ENCODE peak calls at places on chromosomes 1 and 21, in nine cellular contexts. One of them, this sample, is unnamed.

GRCh38 chr1:40076895-40077312 is 20.1 kb downstream of the PPT1 start:
- DNase-seq in cerebellar cortex: no peak
- DNase-seq in caudate nucleus: no peak
- DNase-seq in MM.1S: no peak
- DNase-seq in WTC11: no peak
- DNase-seq in iris pigment epithelial cell: peak; percentile 80
- DNase-seq in pulmonary artery endothelial cell: no peak
- DNase-seq in stimulated activated CD8-positive, alpha-beta memory T cell treated with anti-CD3 and anti-CD28 coated beads, Interleukin-7, amount 100 ng/mL, for 48 hours: no peak
- DNase-seq in NCI-H524 treated with DMSO at 0.1 percent for 48 hours: no peak
- DNase-seq in this sample: no peak

GRCh38 chr1:5752715-5753330 is 239.4 kb downstream of the NPHP4 start:
- DNase-seq in cerebellar cortex: no peak
- DNase-seq in caudate nucleus: no peak
- DNase-seq in MM.1S: no peak
- DNase-seq in WTC11: no peak
- DNase-seq in iris pigment epithelial cell: no peak
- DNase-seq in pulmonary artery endothelial cell: no peak
- DNase-seq in stimulated activated CD8-positive, alpha-beta memory T cell treated with anti-CD3 and anti-CD28 coated beads, Interleukin-7, amount 100 ng/mL, for 48 hours: no peak
- DNase-seq in NCI-H524 treated with DMSO at 0.1 percent for 48 hours: no peak
- DNase-seq in this sample: no peak

GRCh38 chr1:207745285-207745684 is 6.6 kb upstream of the CD46 start:
- DNase-seq in cerebellar cortex: no peak
- DNase-seq in caudate nucleus: no peak
- DNase-seq in MM.1S: no peak
- DNase-seq in WTC11: no peak
- DNase-seq in iris pigment epithelial cell: peak; percentile 34
- DNase-seq in pulmonary artery endothelial cell: no peak
- DNase-seq in stimulated activated CD8-positive, alpha-beta memory T cell treated with anti-CD3 and anti-CD28 coated beads, Interleukin-7, amount 100 ng/mL, for 48 hours: no peak
- DNase-seq in NCI-H524 treated with DMSO at 0.1 percent for 48 hours: no peak
- DNase-seq in this sample: no peak

GRCh38 chr21:46411691-46412090 is 47.0 kb upstream of the DIP2A start:
- DNase-seq in cerebellar cortex: no peak
- DNase-seq in caudate nucleus: no peak
- DNase-seq in MM.1S: no peak
- DNase-seq in WTC11: no peak
- DNase-seq in iris pigment epithelial cell: no peak
- DNase-seq in pulmonary artery endothelial cell: no peak
- DNase-seq in stimulated activated CD8-positive, alpha-beta memory T cell treated with anti-CD3 and anti-CD28 coated beads, Interleukin-7, amount 100 ng/mL, for 48 hours: no peak
- DNase-seq in NCI-H524 treated with DMSO at 0.1 percent for 48 hours: no peak
- DNase-seq in this sample: no peak

GRCh38 chr1:21278898-21279819 is 11.1 kb downstream of the ECE1 start:
- DNase-seq in cerebellar cortex: no peak
- DNase-seq in caudate nucleus: no peak
- DNase-seq in MM.1S: no peak
- DNase-seq in WTC11: no peak
- DNase-seq in iris pigment epithelial cell: no peak
- DNase-seq in pulmonary artery endothelial cell: no peak
- DNase-seq in stimulated activated CD8-positive, alpha-beta memory T cell treated with anti-CD3 and anti-CD28 coated beads, Interleukin-7, amount 100 ng/mL, for 48 hours: no peak
- DNase-seq in NCI-H524 treated with DMSO at 0.1 percent for 48 hours: no peak
- DNase-seq in this sample: no peak

GRCh38 chr21:45982256-45982757 is 737 bp downstream of the COL6A1 start:
- DNase-seq in cerebellar cortex: no peak
- DNase-seq in caudate nucleus: no peak
- DNase-seq in MM.1S: no peak
- DNase-seq in WTC11: peak; percentile 35
- DNase-seq in iris pigment epithelial cell: no peak
- DNase-seq in pulmonary artery endothelial cell: no peak
- DNase-seq in stimulated activated CD8-positive, alpha-beta memory T cell treated with anti-CD3 and anti-CD28 coated beads, Interleukin-7, amount 100 ng/mL, for 48 hours: no peak
- DNase-seq in NCI-H524 treated with DMSO at 0.1 percent for 48 hours: no peak
- DNase-seq in this sample: no peak

GRCh38 chr21:39175154-39175553 is 8.1 kb downstream of the PSMG1 start:
- DNase-seq in cerebellar cortex: no peak
- DNase-seq in caudate nucleus: no peak
- DNase-seq in MM.1S: peak; percentile 31
- DNase-seq in WTC11: no peak
- DNase-seq in iris pigment epithelial cell: no peak
- DNase-seq in pulmonary artery endothelial cell: no peak
- DNase-seq in stimulated activated CD8-positive, alpha-beta memory T cell treated with anti-CD3 and anti-CD28 coated beads, Interleukin-7, amount 100 ng/mL, for 48 hours: no peak
- DNase-seq in NCI-H524 treated with DMSO at 0.1 percent for 48 hours: no peak
- DNase-seq in this sample: no peak

GRCh38 chr1:17108786-17109185 is 10.5 kb downstream of the PADI2 start:
- DNase-seq in cerebellar cortex: no peak
- DNase-seq in caudate nucleus: no peak
- DNase-seq in MM.1S: no peak
- DNase-seq in WTC11: no peak
- DNase-seq in iris pigment epithelial cell: no peak
- DNase-seq in pulmonary artery endothelial cell: no peak
- DNase-seq in stimulated activated CD8-positive, alpha-beta memory T cell treated with anti-CD3 and anti-CD28 coated beads, Interleukin-7, amount 100 ng/mL, for 48 hours: no peak
- DNase-seq in NCI-H524 treated with DMSO at 0.1 percent for 48 hours: no peak
- DNase-seq in this sample: no peak

GRCh38 chr1:41502912-41503311 is 18.4 kb upstream of the EDN2 start:
- DNase-seq in cerebellar cortex: no peak
- DNase-seq in caudate nucleus: no peak
- DNase-seq in MM.1S: no peak
- DNase-seq in WTC11: no peak
- DNase-seq in iris pigment epithelial cell: no peak
- DNase-seq in pulmonary artery endothelial cell: no peak
- DNase-seq in stimulated activated CD8-positive, alpha-beta memory T cell treated with anti-CD3 and anti-CD28 coated beads, Interleukin-7, amount 100 ng/mL, for 48 hours: no peak
- DNase-seq in NCI-H524 treated with DMSO at 0.1 percent for 48 hours: no peak
- DNase-seq in this sample: no peak

GRCh38 chr1:172976222-172977041 is 74.3 kb downstream of the TNFSF18 start:
- DNase-seq in cerebellar cortex: no peak
- DNase-seq in caudate nucleus: no peak
- DNase-seq in MM.1S: no peak
- DNase-seq in WTC11: no peak
- DNase-seq in iris pigment epithelial cell: peak; percentile 95
- DNase-seq in pulmonary artery endothelial cell: no peak
- DNase-seq in stimulated activated CD8-positive, alpha-beta memory T cell treated with anti-CD3 and anti-CD28 coated beads, Interleukin-7, amount 100 ng/mL, for 48 hours: no peak
- DNase-seq in NCI-H524 treated with DMSO at 0.1 percent for 48 hours: no peak
- DNase-seq in this sample: no peak

GRCh38 chr21:42574234-42575027 is 60.8 kb downstream of the SLC37A1 start:
- DNase-seq in cerebellar cortex: no peak
- DNase-seq in caudate nucleus: no peak
- DNase-seq in MM.1S: peak; percentile 24
- DNase-seq in WTC11: peak; percentile 14
- DNase-seq in iris pigment epithelial cell: peak; percentile 45
- DNase-seq in pulmonary artery endothelial cell: no peak
- DNase-seq in stimulated activated CD8-positive, alpha-beta memory T cell treated with anti-CD3 and anti-CD28 coated beads, Interleukin-7, amount 100 ng/mL, for 48 hours: no peak
- DNase-seq in NCI-H524 treated with DMSO at 0.1 percent for 48 hours: no peak
- DNase-seq in this sample: no peak

GRCh38 chr1:32199043-32199716 is 1.2 kb upstream of the CCDC28B start:
- DNase-seq in cerebellar cortex: no peak
- DNase-seq in caudate nucleus: no peak
- DNase-seq in MM.1S: no peak
- DNase-seq in WTC11: no peak
- DNase-seq in iris pigment epithelial cell: no peak
- DNase-seq in pulmonary artery endothelial cell: no peak
- DNase-seq in stimulated activated CD8-positive, alpha-beta memory T cell treated with anti-CD3 and anti-CD28 coated beads, Interleukin-7, amount 100 ng/mL, for 48 hours: no peak
- DNase-seq in NCI-H524 treated with DMSO at 0.1 percent for 48 hours: no peak
- DNase-seq in this sample: no peak

GRCh38 chr1:3313579-3313955 is 140.9 kb upstream of the ARHGEF16 start:
- DNase-seq in cerebellar cortex: peak; percentile 19
- DNase-seq in caudate nucleus: peak; percentile 61
- DNase-seq in MM.1S: no peak
- DNase-seq in WTC11: peak; percentile 31
- DNase-seq in iris pigment epithelial cell: peak; percentile 93
- DNase-seq in pulmonary artery endothelial cell: peak; percentile 55
- DNase-seq in stimulated activated CD8-positive, alpha-beta memory T cell treated with anti-CD3 and anti-CD28 coated beads, Interleukin-7, amount 100 ng/mL, for 48 hours: no peak
- DNase-seq in NCI-H524 treated with DMSO at 0.1 percent for 48 hours: no peak
- DNase-seq in this sample: no peak

GRCh38 chr1:90335566-90335965 is 340.7 kb downstream of the ZNF326 start:
- DNase-seq in cerebellar cortex: no peak
- DNase-seq in caudate nucleus: no peak
- DNase-seq in MM.1S: no peak
- DNase-seq in WTC11: no peak
- DNase-seq in iris pigment epithelial cell: no peak
- DNase-seq in pulmonary artery endothelial cell: no peak
- DNase-seq in stimulated activated CD8-positive, alpha-beta memory T cell treated with anti-CD3 and anti-CD28 coated beads, Interleukin-7, amount 100 ng/mL, for 48 hours: no peak
- DNase-seq in NCI-H524 treated with DMSO at 0.1 percent for 48 hours: no peak
- DNase-seq in this sample: no peak

GRCh38 chr21:44958471-44959191 is 18.8 kb downstream of the SLX9 start:
- DNase-seq in cerebellar cortex: peak; percentile 46
- DNase-seq in caudate nucleus: no peak
- DNase-seq in MM.1S: no peak
- DNase-seq in WTC11: no peak
- DNase-seq in iris pigment epithelial cell: peak; percentile 91
- DNase-seq in pulmonary artery endothelial cell: peak; percentile 75
- DNase-seq in stimulated activated CD8-positive, alpha-beta memory T cell treated with anti-CD3 and anti-CD28 coated beads, Interleukin-7, amount 100 ng/mL, for 48 hours: no peak
- DNase-seq in NCI-H524 treated with DMSO at 0.1 percent for 48 hours: no peak
- DNase-seq in this sample: no peak

GRCh38 chr1:202259705-202260104 is 66.1 kb downstream of the LGR6 start:
- DNase-seq in cerebellar cortex: no peak
- DNase-seq in caudate nucleus: no peak
- DNase-seq in MM.1S: no peak
- DNase-seq in WTC11: peak; percentile 5
- DNase-seq in iris pigment epithelial cell: no peak
- DNase-seq in pulmonary artery endothelial cell: no peak
- DNase-seq in stimulated activated CD8-positive, alpha-beta memory T cell treated with anti-CD3 and anti-CD28 coated beads, Interleukin-7, amount 100 ng/mL, for 48 hours: no peak
- DNase-seq in NCI-H524 treated with DMSO at 0.1 percent for 48 hours: no peak
- DNase-seq in this sample: no peak

GRCh38 chr1:6128276-6129081 is 51.6 kb downstream of the CHD5 start:
- DNase-seq in cerebellar cortex: no peak
- DNase-seq in caudate nucleus: no peak
- DNase-seq in MM.1S: no peak
- DNase-seq in WTC11: peak; percentile 22
- DNase-seq in iris pigment epithelial cell: no peak
- DNase-seq in pulmonary artery endothelial cell: no peak
- DNase-seq in stimulated activated CD8-positive, alpha-beta memory T cell treated with anti-CD3 and anti-CD28 coated beads, Interleukin-7, amount 100 ng/mL, for 48 hours: no peak
- DNase-seq in NCI-H524 treated with DMSO at 0.1 percent for 48 hours: no peak
- DNase-seq in this sample: no peak

GRCh38 chr21:42105476-42105875 is 34.4 kb downstream of the UMODL1 start:
- DNase-seq in cerebellar cortex: no peak
- DNase-seq in caudate nucleus: no peak
- DNase-seq in MM.1S: no peak
- DNase-seq in WTC11: no peak
- DNase-seq in iris pigment epithelial cell: no peak
- DNase-seq in pulmonary artery endothelial cell: no peak
- DNase-seq in stimulated activated CD8-positive, alpha-beta memory T cell treated with anti-CD3 and anti-CD28 coated beads, Interleukin-7, amount 100 ng/mL, for 48 hours: no peak
- DNase-seq in NCI-H524 treated with DMSO at 0.1 percent for 48 hours: no peak
- DNase-seq in this sample: no peak

GRCh38 chr1:76938304-76938703 is 71.0 kb downstream of the ST6GALNAC5 start:
- DNase-seq in cerebellar cortex: no peak
- DNase-seq in caudate nucleus: no peak
- DNase-seq in MM.1S: no peak
- DNase-seq in WTC11: no peak
- DNase-seq in iris pigment epithelial cell: no peak
- DNase-seq in pulmonary artery endothelial cell: no peak
- DNase-seq in stimulated activated CD8-positive, alpha-beta memory T cell treated with anti-CD3 and anti-CD28 coated beads, Interleukin-7, amount 100 ng/mL, for 48 hours: no peak
- DNase-seq in NCI-H524 treated with DMSO at 0.1 percent for 48 hours: no peak
- DNase-seq in this sample: no peak

GRCh38 chr1:69707103-69707502 is 139.4 kb downstream of the LRRC7 start:
- DNase-seq in cerebellar cortex: no peak
- DNase-seq in caudate nucleus: no peak
- DNase-seq in MM.1S: no peak
- DNase-seq in WTC11: no peak
- DNase-seq in iris pigment epithelial cell: no peak
- DNase-seq in pulmonary artery endothelial cell: no peak
- DNase-seq in stimulated activated CD8-positive, alpha-beta memory T cell treated with anti-CD3 and anti-CD28 coated beads, Interleukin-7, amount 100 ng/mL, for 48 hours: no peak
- DNase-seq in NCI-H524 treated with DMSO at 0.1 percent for 48 hours: no peak
- DNase-seq in this sample: no peak

This sample was measured in activated T-helper 1 cell treated with anti-CD3 and anti-CD28 coated beads, Interleukin-12 subunit alpha, Interleukin-12 subunit beta, Interleukin-2, Interleukin-4 antibody, amounts not matched to agents 30 ng/mL and 10 ng/mL and 1 ng/mL, durations not matched to agents 14 hours and 24 hours and 36 hours.